ENCODE peak calls at places on chromosomes 6 and 20, in six cellular contexts. J, E, O, L, S and G are unnamed samples.

GRCh38 chr6:30091577-30092381 is 16.2 kb upstream of the RNF39 start:
- DNase-seq in L (no peak), E (no peak), O (no peak), S (no peak), J (peak), G (no peak)

GRCh38 chr6:149904661-149905370 is 6.9 kb upstream of the RAET1E start:
- DNase-seq in S (peak), O (no peak), J (no peak), E (no peak), L (no peak), G (no peak)

GRCh38 chr6:116840091-116840490 is 11.2 kb upstream of the GPRC6A start:
- DNase-seq in L (no peak), J (no peak), E (no peak), S (no peak), O (no peak), G (no peak)

GRCh38 chr20:37839432-37839827 is 63.5 kb upstream of the VSTM2L start:
- DNase-seq in S (no peak), E (no peak), J (no peak), L (no peak), O (no peak), G (no peak)

GRCh38 chr20:29756664-29757063 is 1500.8 kb upstream of the DEFB115 start:
- DNase-seq in O (no peak), E (no peak), L (no peak), S (no peak), J (no peak), G (no peak)

GRCh38 chr6:42729731-42730130 is 7.3 kb upstream of the PRPH2 start:
- DNase-seq in S (no peak), E (no peak), O (no peak), L (no peak), J (peak), G (no peak)

GRCh38 chr6:168782211-168782729 is 341.3 kb downstream of the SMOC2 start:
- DNase-seq in E (no peak), O (no peak), S (no peak), J (no peak), L (no peak), G (no peak)

GRCh38 chr20:63945031-63945658 is 11.1 kb downstream of the UCKL1 start:
- DNase-seq in S (no peak), O (no peak), J (no peak), E (no peak), L (no peak), G (no peak)